ENCODE peak calls at places on chromosomes 11 and 22, in nine cellular contexts. U is tibial artery, P is fibroblast of lung, V is type B pancreatic cell, H is astrocyte of the cerebellum, B is Caco-2, N is fibroblast of mammary gland, G is choroid plexus epithelial cell, O is HL-60. S is an unnamed sample.

GRCh38 chr11:8095356-8095755 is 14.3 kb downstream of the TUB start:
- DNase-seq in U (peak; percentile 56), P (no peak), V (no peak), H (no peak), B (no peak), N (no peak), G (no peak), O (no peak), S (no peak)

GRCh38 chr22:33210129-33210784 is 152.1 kb upstream of the SYN3 start:
- DNase-seq in U (no peak), P (peak; percentile 36), V (no peak), H (no peak), B (peak; percentile 55), N (peak; percentile 49), G (peak; percentile 51), O (peak; percentile 29), S (peak; percentile 22)

GRCh38 chr11:84524422-84525051 is 1102.6 kb downstream of the DLG2 start:
- DNase-seq in U (no peak), P (peak; percentile 44), V (no peak), H (peak; percentile 4), B (no peak), N (peak; percentile 65), G (peak; percentile 62), O (no peak), S (no peak)

GRCh38 chr11:12857572-12857971 is 151.5 kb upstream of the RASSF10 start:
- DNase-seq in U (no peak), P (no peak), V (no peak), H (no peak), B (no peak), N (no peak), G (no peak), O (no peak), S (no peak)

GRCh38 chr22:46391486-46392136 is 56.1 kb downstream of the TRMU start:
- DNase-seq in U (no peak), P (no peak), V (no peak), H (no peak), B (no peak), N (no peak), G (no peak), O (no peak), S (no peak)

GRCh38 chr22:25420925-25421904 is 143.3 kb upstream of the GRK3 start:
- DNase-seq in U (no peak), P (peak; percentile 29), V (no peak), H (no peak), B (no peak), N (no peak), G (no peak), O (no peak), S (no peak)

GRCh38 chr11:47466701-47467250 is 17.8 kb upstream of the RAPSN start:
- DNase-seq in U (peak; percentile 62), P (peak; percentile 62), V (no peak), H (peak; percentile 67), B (no peak), N (peak; percentile 42), G (peak; percentile 73), O (no peak), S (no peak)

GRCh38 chr11:116232364-116232801 is 540.4 kb downstream of the BUD13 start:
- DNase-seq in U (no peak), P (no peak), V (no peak), H (no peak), B (no peak), N (no peak), G (no peak), O (no peak), S (no peak)

GRCh38 chr11:113906038-113906437 is 1.4 kb downstream of the HTR3B start:
- DNase-seq in U (no peak), P (peak; percentile 55), V (no peak), H (no peak), B (peak; percentile 86), N (peak; percentile 43), G (peak; percentile 29), O (no peak), S (no peak)
- TF ChIP-seq CTCF in U (no peak), P (peak; percentile 44), V (peak; percentile 55), H (peak; percentile 9), B (peak; percentile 82), N (peak; percentile 29), G (peak; percentile 32), O (no peak), S (no peak)

GRCh38 chr11:79950741-79951140 is 509.9 kb upstream of the TENM4 start:
- DNase-seq in U (no peak), P (no peak), V (no peak), H (no peak), B (no peak), N (no peak), G (no peak), O (no peak), S (no peak)

GRCh38 chr11:79953629-79954028 is 512.8 kb upstream of the TENM4 start:
- DNase-seq in U (no peak), P (no peak), V (no peak), H (no peak), B (no peak), N (no peak), G (no peak), O (no peak), S (no peak)

GRCh38 chr11:79956061-79956460 is 515.2 kb upstream of the TENM4 start:
- DNase-seq in U (no peak), P (no peak), V (no peak), H (no peak), B (no peak), N (no peak), G (no peak), O (no peak), S (no peak)

GRCh38 chr11:79949574-79949973 is 508.7 kb upstream of the TENM4 start:
- DNase-seq in U (no peak), P (no peak), V (no peak), H (no peak), B (no peak), N (no peak), G (no peak), O (no peak), S (no peak)

DNA sequence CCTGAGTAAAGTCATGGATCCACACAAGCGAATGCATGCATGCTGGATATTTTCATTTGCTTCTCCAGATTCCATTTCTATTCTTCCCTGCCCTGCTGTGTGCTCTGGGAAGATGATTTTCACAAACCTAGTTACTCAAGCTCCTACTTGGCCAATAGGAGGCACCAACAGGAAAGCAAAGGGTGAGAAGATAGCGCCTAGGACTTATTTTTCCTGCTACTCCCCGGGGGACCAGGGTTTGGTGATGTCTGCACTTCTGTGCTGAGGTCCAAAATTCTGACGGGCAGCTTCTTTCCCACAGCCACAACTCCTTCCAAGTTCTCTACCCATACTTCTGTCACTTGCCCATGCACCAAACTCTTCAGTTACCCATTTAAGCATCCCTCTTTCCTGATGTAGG is 509.3 kb upstream of the TENM4 start:
- DNase-seq in U (no peak), P (no peak), V (no peak), H (no peak), B (no peak), N (no peak), G (no peak), O (no peak), S (no peak)
- TF ChIP-seq CTCF in U (no peak), P (no peak), V (no peak), H (no peak), B (no peak), N (no peak), G (no peak), O (no peak), S (no peak)

GRCh38 chr11:104997288-104997687 is 25.7 kb downstream of the CASP5 start:
- DNase-seq in U (no peak), P (peak; percentile 46), V (no peak), H (no peak), B (no peak), N (peak; percentile 5), G (peak; percentile 69), O (peak; percentile 2), S (no peak)
- TF ChIP-seq CTCF in U (no peak), P (no peak), V (no peak), H (no peak), B (peak; percentile 29), N (no peak), G (peak; percentile 43), O (no peak), S (no peak)

DNA sequence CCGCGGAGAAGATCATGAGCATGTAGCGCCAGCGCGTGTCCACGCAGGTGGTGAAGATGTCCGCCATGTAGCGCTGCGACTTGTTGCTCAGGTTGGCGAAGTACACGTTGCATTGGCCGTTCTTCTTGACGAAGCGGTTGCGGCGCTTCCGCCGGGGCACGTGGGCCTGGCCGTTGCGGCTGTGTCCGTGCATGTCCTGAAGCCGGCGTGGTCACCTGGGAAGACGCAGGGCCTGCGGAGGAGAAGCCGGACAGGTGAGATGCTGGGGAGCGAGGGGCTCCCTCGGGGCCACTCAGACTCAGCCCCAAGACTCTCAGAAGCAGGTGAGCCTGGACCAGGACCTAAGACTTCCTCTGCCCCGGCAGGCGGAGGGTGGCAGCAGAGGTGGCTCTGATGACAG is 27.1 kb downstream of the KCNJ4 start:
- DNase-seq in U (no peak), P (no peak), V (no peak), H (no peak), B (no peak), N (no peak), G (no peak), O (no peak), S (no peak)
- TF ChIP-seq CTCF in U (no peak), P (no peak), V (no peak), H (no peak), B (no peak), N (no peak), G (no peak), O (no peak), S (no peak)

DNA sequence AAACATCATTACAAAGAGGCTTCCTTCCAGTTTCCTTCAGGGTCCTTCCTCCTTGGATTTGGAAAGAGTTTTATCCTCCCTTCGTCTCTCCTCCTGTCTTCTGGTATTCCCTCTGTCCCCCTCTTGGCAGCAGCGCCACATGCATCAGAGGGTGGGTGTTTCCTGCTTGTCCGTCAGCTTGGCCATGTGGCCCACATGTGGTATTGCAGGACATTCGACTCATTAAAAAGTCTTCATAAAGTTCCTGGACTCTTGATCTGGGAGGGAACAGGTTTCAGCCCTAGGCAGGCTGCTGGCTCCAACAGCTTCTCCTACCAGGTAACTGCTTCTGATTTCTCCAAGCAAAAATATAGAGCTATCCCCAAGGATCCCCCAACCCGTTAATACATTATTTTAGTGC is 189.8 kb downstream of the CSNK2A3 start:
- DNase-seq in U (no peak), P (no peak), V (no peak), H (no peak), B (peak; percentile 51), N (peak; percentile 12), G (peak; percentile 10), O (no peak), S (no peak)
- TF ChIP-seq CTCF in U (peak; percentile 33), P (peak; percentile 26), V (peak; percentile 54), H (no peak), B (peak; percentile 41), N (peak; percentile 6), G (peak; percentile 15), O (no peak), S (no peak)

GRCh38 chr22:48700566-48701295 is 1126.9 kb downstream of the BRD1 start:
- DNase-seq in U (no peak), P (no peak), V (no peak), H (no peak), B (no peak), N (no peak), G (no peak), O (no peak), S (no peak)
- TF ChIP-seq CTCF in U (no peak), P (no peak), V (peak; percentile 34), H (no peak), B (no peak), N (no peak), G (no peak), O (no peak), S (no peak)

S was measured in activated CD8-positive, alpha-beta T cell treated with anti-CD3 and anti-CD28 coated beads for 36 hours.